ENCODE peak calls at places on chromosomes 4 and X, in six cellular contexts. M is upper lobe of right lung, Y is NB4, W is GM12878, H is cardiac fibroblast, U is GM06990. T is an unnamed sample.
A peak's percentile ranks its signal among the peaks of the same experiment; 100 is the strongest.

GRCh38 chr4:54658321-54659093 is 750 bp downstream of the KIT start:
- DNase-seq in H (peak; percentile 34), U (peak; percentile 23), W (no peak), Y (peak; percentile 66), M (peak; percentile 72), T (peak; percentile 45)

GRCh38 chrX:12802741-12803140 is 11.5 kb downstream of the PRPS2 start:
- DNase-seq in H (no peak), Y (peak; percentile 13), M (no peak), U (no peak), W (no peak), T (no peak)

GRCh38 chr4:77473509-77473908 is 132.1 kb upstream of the CXCL13 start:
- DNase-seq in M (no peak), H (peak; percentile 47), Y (peak; percentile 28), U (no peak), W (no peak), T (no peak)

GRCh38 chr4:69308634-69309033 is 28.4 kb downstream of the UGT2B28 start:
- DNase-seq in M (no peak), H (no peak), U (no peak), Y (peak; percentile 43), W (no peak), T (no peak)

GRCh38 chr4:24322517-24322916 is 261.8 kb downstream of the DHX15 start:
- DNase-seq in W (no peak), Y (no peak), U (no peak), H (peak; percentile 2), M (no peak), T (peak; percentile 7)

GRCh38 chrX:30224541-30224940 is 5.9 kb upstream of the MAGEB3 start:
- DNase-seq in Y (no peak), U (no peak), H (no peak), W (no peak), M (no peak), T (no peak)

GRCh38 chr4:24704152-24704551 is 91.2 kb upstream of the SOD3 start:
- DNase-seq in M (no peak), W (no peak), Y (no peak), U (no peak), H (no peak), T (no peak)

GRCh38 chr4:111400736-111401135 is 744.5 kb upstream of the FAM241A start:
- DNase-seq in M (no peak), W (no peak), Y (no peak), U (no peak), H (peak; percentile 62), T (peak; percentile 76)

GRCh38 chrX:48957477-48957826 is at the start of gene OTUD5:
- DNase-seq in U (peak; percentile 78), W (no peak), Y (peak; percentile 78), H (no peak), M (peak; percentile 86), T (peak; percentile 78)

GRCh38 chr4:85084371-85085170 is 118.1 kb upstream of the WDFY3 start:
- DNase-seq in W (no peak), Y (peak; percentile 66), U (peak; percentile 16), H (peak; percentile 88), M (no peak), T (peak; percentile 59)

GRCh38 chrX:40095588-40096394 is 2.0 kb downstream of the BCOR start:
- DNase-seq in W (no peak), M (peak; percentile 76), U (no peak), Y (peak; percentile 90), H (peak; percentile 46), T (no peak)

GRCh38 chrX:82765806-82766205 is 742.3 kb upstream of the POU3F4 start:
- DNase-seq in W (no peak), M (no peak), U (no peak), Y (no peak), H (no peak), T (no peak)

GRCh38 chr4:152357206-152357605 is 178.7 kb downstream of the FBXW7 start:
- DNase-seq in W (no peak), H (peak; percentile 42), M (peak; percentile 62), Y (peak; percentile 50), U (no peak), T (peak; percentile 61)

GRCh38 chrX:103685396-103685795 is 1.1 kb downstream of the MORF4L2 start:
- DNase-seq in M (no peak), W (no peak), H (no peak), Y (peak; percentile 19), U (no peak), T (peak; percentile 22)

GRCh38 chrX:2327423-2327822 is 173.4 kb downstream of the DHRSX start:
- DNase-seq in H (no peak), M (no peak), U (no peak), Y (no peak), W (no peak), T (no peak)

GRCh38 chr4:123477804-123478209 is 81.2 kb downstream of the SPRY1 start:
- DNase-seq in M (no peak), U (no peak), Y (peak; percentile 77), H (peak; percentile 63), W (no peak), T (peak; percentile 78)

GRCh38 chrX:107730991-107731766 is 44.4 kb downstream of the TSC22D3 start:
- DNase-seq in M (no peak), U (no peak), Y (no peak), W (no peak), H (no peak), T (no peak)

GRCh38 chrX:153597351-153597750 is 1.6 kb downstream of the CCNQ start:
- DNase-seq in Y (peak; percentile 15), U (no peak), W (no peak), M (no peak), H (no peak), T (no peak)

GRCh38 chr4:11857881-11858280 is 429.2 kb upstream of the HS3ST1 start:
- DNase-seq in Y (no peak), M (no peak), U (no peak), W (no peak), H (no peak), T (no peak)

GRCh38 chr4:72496119-72496518 is 72.9 kb downstream of the ADAMTS3 start:
- DNase-seq in U (no peak), W (no peak), H (no peak), Y (no peak), M (no peak), T (no peak)

GRCh38 chrX:148498067-148498466 is 2.4 kb upstream of the AFF2 start:
- DNase-seq in Y (no peak), W (no peak), U (no peak), H (no peak), M (no peak), T (no peak)

GRCh38 chrX:154398668-154399526 is 720 bp downstream of the RPL10 start:
- DNase-seq in W (no peak), U (peak; percentile 76), M (peak; percentile 91), H (peak; percentile 87), Y (peak; percentile 90), T (peak; percentile 85)

GRCh38 chrX:43175428-43175827 is 397.5 kb upstream of the PPP1R2C start:
- DNase-seq in H (no peak), Y (no peak), M (no peak), W (no peak), U (no peak), T (no peak)

GRCh38 chr4:109315818-109316217 is 13.4 kb upstream of the COL25A1 start:
- DNase-seq in H (peak; percentile 5), W (no peak), U (no peak), Y (no peak), M (no peak), T (peak; percentile 34)
- TF ChIP-seq CTCF in H (peak; percentile 25), W (no peak), U (no peak), Y (no peak), M (no peak), T (peak; percentile 41)

DNA sequence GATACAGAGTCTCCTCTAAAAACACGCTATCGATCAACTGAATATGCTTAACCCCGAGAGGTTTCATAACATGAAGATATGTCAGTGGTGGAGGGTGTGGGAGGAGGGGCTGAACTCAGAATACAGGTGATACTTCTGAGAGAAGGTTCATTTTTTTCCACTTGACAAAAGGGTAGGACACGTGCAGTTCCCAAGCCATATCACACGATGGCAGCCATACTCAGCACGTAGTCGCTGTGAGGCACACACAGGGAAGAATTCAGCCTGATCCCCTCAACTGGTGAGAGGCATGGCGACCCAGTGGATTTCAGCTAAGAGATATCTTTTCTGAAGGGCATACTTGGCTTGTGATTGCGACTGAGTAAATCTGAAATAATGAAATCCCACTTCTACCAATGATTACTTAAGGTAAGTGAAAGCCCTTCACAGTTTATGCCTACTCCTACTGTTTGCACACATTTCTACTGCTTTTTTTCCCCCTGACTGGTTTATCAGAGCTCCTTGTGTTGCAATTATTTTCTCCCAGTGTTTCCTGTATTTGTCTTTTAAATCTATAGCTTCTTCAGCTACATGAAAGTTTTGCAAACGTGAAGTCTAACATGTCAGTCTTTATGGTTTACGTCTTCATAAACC is 133.1 kb downstream of the CORIN start:
- DNase-seq in M (no peak), U (no peak), W (no peak), H (peak; percentile 36), Y (peak; percentile 81), T (peak; percentile 81)
- H3K4me3 ChIP-seq in M (peak overlapping the region; percentile 24), U (no peak overlapping the region), W (no peak overlapping the region), H (no peak overlapping the region), Y (no peak overlapping the region), T (no peak overlapping the region)

GRCh38 chr4:86450189-86450588 is 90.3 kb upstream of the MAPK10 start:
- DNase-seq in M (no peak), W (no peak), Y (no peak), H (no peak), U (no peak), T (no peak)
- TF ChIP-seq CTCF in M (no peak), W (no peak), Y (no peak), H (no peak), U (no peak), T (no peak)

DNA sequence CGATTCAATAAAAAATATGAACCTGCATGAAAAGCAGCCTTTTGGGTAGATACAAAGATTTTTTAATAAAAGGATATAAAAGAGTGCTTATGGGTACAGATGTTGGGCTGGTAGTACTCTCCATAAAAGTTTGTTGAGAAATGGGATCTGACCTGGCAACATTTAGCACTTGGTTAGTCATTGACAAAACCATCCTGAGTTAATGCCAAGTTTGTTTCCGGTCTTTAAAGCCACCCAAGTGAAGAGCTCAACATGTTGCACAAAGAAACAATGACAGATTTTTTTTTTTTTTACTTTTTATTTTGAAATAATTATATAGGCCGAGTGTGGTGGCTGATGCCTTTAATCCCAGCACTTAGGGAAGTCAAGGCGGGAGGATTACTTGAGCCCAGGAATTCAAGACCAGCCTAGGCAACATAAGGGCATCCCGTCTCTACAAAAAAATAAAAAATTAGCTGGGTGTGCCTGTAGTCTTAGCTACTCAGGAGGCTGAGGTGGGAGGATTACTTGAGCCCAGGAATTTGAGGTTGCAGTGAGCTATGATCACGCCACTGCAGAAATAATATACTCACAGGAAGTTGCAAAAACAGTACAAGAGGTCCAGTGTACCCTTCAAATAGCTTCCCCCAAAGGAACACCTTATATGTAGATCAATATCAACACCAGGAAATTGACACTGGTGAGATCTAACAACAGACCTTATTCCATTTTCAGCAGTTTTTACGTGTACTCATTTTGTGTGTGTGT is 16.6 kb downstream of the CHST7 start:
- DNase-seq in Y (no peak), H (peak; percentile 84), W (no peak), U (no peak), M (no peak), T (peak; percentile 74)
- H3K4me3 ChIP-seq in Y (no peak overlapping the region), H (no peak overlapping the region), W (no peak overlapping the region), U (no peak overlapping the region), M (no peak overlapping the region), T (no peak overlapping the region)

GRCh38 chr4:545612-546011 is 30.5 kb downstream of the TMEM271 start:
- DNase-seq in H (no peak), W (no peak), M (no peak), U (no peak), Y (no peak), T (no peak)
- TF ChIP-seq CTCF in H (no peak), W (no peak), M (no peak), U (no peak), Y (no peak), T (no peak)

GRCh38 chr4:20178902-20179576 is 72.7 kb upstream of the SLIT2 start:
- DNase-seq in U (peak; percentile 0), M (no peak), W (no peak), H (no peak), Y (no peak), T (no peak)
- H3K4me3 ChIP-seq in U (no peak overlapping the region), M (no peak overlapping the region), W (no peak overlapping the region), H (no peak overlapping the region), Y (no peak overlapping the region), T (no peak overlapping the region)